ENCODE peak calls at places on chromosomes 11 and 22, in nine cellular contexts. O is psoas muscle, H is A549, W is fibroblast of villous mesenchyme, F is ascending aorta, D is cardiac fibroblast, G is astrocyte of the cerebellum, V is epithelial cell of esophagus, E is tibial artery. S is an unnamed sample.

GRCh38 chr11:69659591-69659990 is 15.6 kb downstream of the LTO1 start:
- DNase-seq in H (no peak), O (peak; percentile 14), G (no peak), V (no peak), E (no peak), D (no peak), F (no peak), W (no peak), S (no peak)

GRCh38 chr11:90449643-90450042 is 226.8 kb upstream of the CHORDC1 start:
- DNase-seq in O (no peak), E (no peak), F (no peak), W (no peak), G (no peak), H (no peak), V (no peak), D (no peak), S (no peak)

GRCh38 chr11:102780491-102780918 is at the start of gene MMP10:
- DNase-seq in E (no peak), V (peak; percentile 91), F (no peak), W (peak; percentile 46), O (no peak), H (peak; percentile 63), D (peak; percentile 33), G (peak; percentile 26), S (no peak)

GRCh38 chr11:118892515-118892914 is 8.8 kb downstream of the CXCR5 start:
- DNase-seq in H (no peak), F (no peak), E (no peak), O (no peak), G (no peak), V (no peak), D (no peak), W (no peak), S (no peak)

GRCh38 chr11:8095831-8096522 is 15.0 kb downstream of the TUB start:
- DNase-seq in H (no peak), W (no peak), V (no peak), F (no peak), E (no peak), G (no peak), O (no peak), D (no peak), S (no peak)

GRCh38 chr11:112613051-112613972 is 347.9 kb upstream of the NCAM1 start:
- DNase-seq in E (no peak), G (peak; percentile 36), H (no peak), W (peak; percentile 4), O (no peak), F (no peak), V (peak; percentile 79), D (peak; percentile 62), S (no peak)

GRCh38 chr11:6856871-6857270 is 6.0 kb upstream of the OR10A2 start:
- DNase-seq in E (no peak), D (peak; percentile 1), F (no peak), G (no peak), V (peak; percentile 77), H (no peak), W (peak; percentile 15), O (no peak), S (no peak)

GRCh38 chr11:94793822-94794221 is 25.7 kb downstream of the AMOTL1 start:
- DNase-seq in F (no peak), H (no peak), D (peak; percentile 65), G (no peak), O (no peak), W (peak; percentile 57), V (no peak), E (no peak), S (no peak)

GRCh38 chr11:75311858-75312288 is 39.6 kb downstream of the ARRB1 start:
- DNase-seq in G (no peak), O (peak; percentile 91), H (no peak), D (peak; percentile 85), W (peak; percentile 60), F (no peak), E (peak; percentile 89), V (no peak), S (no peak)
- H3K4me3 ChIP-seq in G (no peak overlapping the region), O (peak overlapping the region; percentile 60), H (no peak overlapping the region), D (peak overlapping the region; percentile 35), W (no peak overlapping the region), F (no peak overlapping the region), E (peak overlapping the region; percentile 46), V (no peak overlapping the region), S (no peak overlapping the region)

GRCh38 chr22:17562906-17563870 is at the start of gene SLC25A18:
- DNase-seq in V (no peak), W (peak; percentile 86), E (peak; percentile 45), O (peak; percentile 91), F (no peak), G (no peak), H (no peak), D (peak; percentile 76), S (peak; percentile 25)
- TF ChIP-seq CTCF in V (no peak), W (peak; percentile 5), E (no peak), O (peak; percentile 10), F (no peak), G (peak; percentile 31), H (no peak), D (peak; percentile 36), S (peak; percentile 39)

GRCh38 chr11:71473793-71474080 is 20.7 kb downstream of the NADSYN1 start:
- DNase-seq in G (no peak), V (no peak), H (no peak), O (no peak), F (no peak), W (no peak), D (no peak), E (no peak), S (no peak)

GRCh38 chr11:71472357-71472885 is 19.4 kb downstream of the NADSYN1 start:
- DNase-seq in D (no peak), W (no peak), H (no peak), V (no peak), G (no peak), F (no peak), O (no peak), E (no peak), S (no peak)

GRCh38 chr11:71474141-71474770 is 21.3 kb downstream of the NADSYN1 start:
- DNase-seq in H (no peak), F (no peak), O (no peak), D (no peak), G (no peak), V (no peak), E (no peak), W (no peak), S (no peak)

GRCh38 chr11:71474771-71475483 is 21.9 kb downstream of the NADSYN1 start:
- DNase-seq in E (no peak), V (no peak), W (no peak), G (no peak), H (no peak), F (no peak), O (no peak), D (no peak), S (no peak)

DNA sequence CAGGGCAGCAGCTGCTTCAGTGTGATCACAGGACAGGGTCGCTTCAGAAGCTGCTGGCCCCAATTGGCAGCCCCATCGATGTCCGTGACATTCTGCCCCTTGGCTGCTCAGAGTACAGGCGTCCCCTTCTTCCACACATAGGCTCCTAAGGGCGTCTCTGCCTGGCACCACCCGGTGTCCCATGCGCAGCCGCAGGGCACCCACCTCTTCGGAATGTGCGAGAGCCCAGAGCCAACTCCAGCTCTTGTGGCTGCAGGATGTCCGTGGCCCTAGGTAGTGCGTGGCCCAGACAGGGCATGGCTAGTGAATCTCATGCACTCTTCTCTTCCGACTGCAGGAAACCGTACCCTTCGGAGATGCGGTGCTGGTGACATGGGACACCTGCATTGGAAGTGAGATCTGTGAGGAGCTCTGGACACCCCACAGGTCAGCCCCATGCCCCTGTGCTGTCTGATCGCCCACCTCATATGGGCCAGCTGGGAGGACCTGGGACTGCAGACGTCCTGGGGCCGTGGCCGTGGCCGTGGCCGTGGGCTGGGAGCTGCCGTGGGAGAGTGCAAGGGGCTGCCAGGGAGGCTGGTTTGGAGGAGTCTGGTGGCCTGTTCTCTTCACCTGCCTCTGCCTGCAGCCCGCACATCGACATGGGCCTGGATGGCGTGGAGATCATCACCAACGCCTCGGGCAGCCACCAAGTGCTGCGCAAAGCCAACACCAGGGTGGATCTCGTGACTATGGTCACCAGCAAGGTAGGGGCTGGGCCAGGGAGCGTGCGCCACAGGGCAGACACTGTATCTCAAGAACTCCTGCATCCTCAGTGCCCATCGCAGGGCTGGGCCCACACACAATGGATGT is 20.2 kb downstream of the NADSYN1 start:
- DNase-seq in F (no peak), O (no peak), D (no peak), V (no peak), G (no peak), E (no peak), W (no peak), H (no peak), S (no peak)
- H3K4me3 ChIP-seq in F (no peak overlapping the region), O (no peak overlapping the region), D (no peak overlapping the region), V (no peak overlapping the region), G (no peak overlapping the region), E (no peak overlapping the region), W (no peak overlapping the region), H (no peak overlapping the region), S (no peak overlapping the region)

GRCh38 chr22:21022955-21023614 is 8.1 kb downstream of the P2RX6 start:
- DNase-seq in F (no peak), O (no peak), H (no peak), V (no peak), W (no peak), E (no peak), D (no peak), G (no peak), S (no peak)
- TF ChIP-seq CTCF in F (no peak), O (no peak), H (no peak), V (no peak), W (no peak), E (no peak), D (no peak), G (no peak), S (no peak)

S was measured in epithelial cell of proximal tubule.